ENCODE peak calls at places on chromosomes 11 and 22, in five cellular contexts. L, J, V, Z and O are unnamed samples.

GRCh38 chr11:14357843-14358728 is 897 bp downstream of the RRAS2 start:
- DNase-seq in J (peak), Z (peak), L (peak), V (peak), O (peak)

GRCh38 chr22:19644314-19645223 is 69.7 kb upstream of the SEPTIN5 start:
- DNase-seq in Z (no peak), J (peak), L (no peak), V (no peak), O (no peak)

GRCh38 chr11:74255741-74256369 is 55.6 kb downstream of the P4HA3 start:
- DNase-seq in V (peak), J (peak), L (peak), Z (peak), O (peak)

GRCh38 chr11:70445605-70446004 is 47.3 kb downstream of the CTTN start:
- DNase-seq in J (no peak), L (no peak), V (peak), Z (no peak), O (no peak)

GRCh38 chr11:8586805-8587204 is 7.2 kb downstream of the STK33 start:
- DNase-seq in Z (no peak), V (no peak), J (no peak), L (no peak), O (no peak)

GRCh38 chr11:970319-970871 is 44.7 kb downstream of the AP2A2 start:
- DNase-seq in V (no peak), L (no peak), J (no peak), Z (no peak), O (no peak)

GRCh38 chr11:13329670-13330401 is 52.2 kb downstream of the BMAL1 start:
- DNase-seq in J (no peak), L (no peak), Z (peak), V (peak), O (no peak)

GRCh38 chr11:12246169-12246568 is 131.2 kb upstream of the PARVA start:
- DNase-seq in L (no peak), Z (no peak), J (no peak), V (no peak), O (no peak)

GRCh38 chr22:35258144-35258988 is 1.1 kb downstream of the HMGXB4 start:
- DNase-seq in V (peak), Z (no peak), J (peak), L (no peak), O (peak)

GRCh38 chr11:113147249-113147648 is 167.1 kb upstream of the TTC12 start:
- DNase-seq in V (no peak), J (peak), L (no peak), Z (no peak), O (no peak)

GRCh38 chr11:47667135-47667534 is 24.8 kb upstream of the MTCH2 start:
- DNase-seq in J (no peak), L (no peak), V (no peak), Z (no peak), O (no peak)

GRCh38 chr11:109731451-109731850 is 309.5 kb downstream of the C11orf87 start:
- DNase-seq in J (no peak), Z (no peak), L (no peak), V (peak), O (peak)

GRCh38 chr22:23071163-23072034 is 1.1 kb downstream of the GNAZ start:
- DNase-seq in V (no peak), Z (no peak), J (no peak), L (peak), O (no peak)

GRCh38 chr11:110296226-110297081 is at the start of gene RDX:
- DNase-seq in Z (peak), V (peak), J (peak), L (peak), O (peak)

GRCh38 chr11:2825261-2825885 is 60.2 kb downstream of the CDKN1C start:
- DNase-seq in L (peak), J (no peak), Z (peak), V (peak), O (peak)

GRCh38 chr22:29079218-29079901 is 6.5 kb downstream of the KREMEN1 start:
- DNase-seq in V (peak), L (no peak), J (no peak), Z (no peak), O (peak)

GRCh38 chr11:70307176-70307575 is 36.7 kb downstream of the PPFIA1 start:
- DNase-seq in L (no peak), Z (no peak), J (no peak), V (peak), O (no peak)

GRCh38 chr11:60971520-60971919 is at the start of gene CD6:
- DNase-seq in L (no peak), J (no peak), Z (no peak), V (no peak), O (no peak)

GRCh38 chr11:120883404-120884135 is 140.3 kb upstream of the TBCEL start:
- DNase-seq in J (peak), V (peak), L (peak), Z (peak), O (peak)

GRCh38 chr11:93986716-93987115 is 34.4 kb upstream of the HEPHL1 start:
- DNase-seq in Z (no peak), L (no peak), J (no peak), V (peak), O (peak)

GRCh38 chr11:126522606-126523005 is 167.1 kb downstream of the ST3GAL4 start:
- DNase-seq in Z (no peak), J (no peak), V (no peak), L (no peak), O (no peak)

GRCh38 chr11:36345084-36345511 is 49.0 kb downstream of the PRR5L start:
- DNase-seq in L (no peak), V (no peak), J (no peak), Z (no peak), O (no peak)

GRCh38 chr11:69157156-69157821 is 1.6 kb downstream of the SMIM38 start:
- DNase-seq in Z (peak), J (no peak), V (peak), L (peak), O (no peak)

GRCh38 chr11:106410902-106411301 is 333.4 kb downstream of the AASDHPPT start:
- DNase-seq in V (no peak), L (no peak), Z (no peak), J (no peak), O (no peak)

GRCh38 chr11:95121687-95122086 is 32.0 kb downstream of the ENDOD1 start:
- DNase-seq in J (no peak), Z (no peak), L (no peak), V (no peak), O (no peak)

GRCh38 chr11:82988936-82989627 is 82.6 kb downstream of the RAB30 start:
- DNase-seq in V (no peak), J (no peak), L (no peak), Z (no peak), O (no peak)

GRCh38 chr11:3122775-3123201 is 42.3 kb downstream of the OSBPL5 start:
- DNase-seq in V (no peak), L (no peak), Z (no peak), J (no peak), O (no peak)

GRCh38 chr11:3136542-3137455 is 28.3 kb downstream of the OSBPL5 start:
- DNase-seq in L (peak), Z (no peak), J (peak), V (no peak), O (no peak)

GRCh38 chr11:1784761-1785650 is 21.3 kb upstream of the CTSD start:
- DNase-seq in V (no peak), L (no peak), J (no peak), Z (no peak), O (no peak)

GRCh38 chr11:97937501-97937900 is 1083.2 kb upstream of the CNTN5 start:
- DNase-seq in J (no peak), Z (no peak), L (no peak), V (peak), O (no peak)

GRCh38 chr22:40176921-40177737 is 596 bp upstream of the TNRC6B start:
- DNase-seq in L (peak), J (peak), V (peak), Z (no peak), O (no peak)

GRCh38 chr11:35165416-35166368 is 26.7 kb downstream of the CD44 start:
- DNase-seq in Z (peak), L (no peak), V (peak), J (no peak), O (peak)

GRCh38 chr11:72316984-72317383 is 73.0 kb upstream of the PHOX2A start:
- DNase-seq in J (no peak), V (no peak), Z (no peak), L (no peak), O (no peak)

GRCh38 chr11:77407613-77408012 is 66.3 kb downstream of the PAK1 start:
- DNase-seq in J (no peak), Z (peak), L (peak), V (peak), O (peak)

GRCh38 chr22:46971776-46972150 is 209.3 kb downstream of the TBC1D22A start:
- DNase-seq in V (no peak), Z (no peak), J (no peak), L (no peak), O (no peak)

GRCh38 chr11:114106986-114107385 is 47.5 kb downstream of the ZBTB16 start:
- DNase-seq in J (no peak), V (no peak), L (no peak), Z (no peak), O (no peak)

GRCh38 chr11:69705901-69706787 is 2.3 kb upstream of the FGF19 start:
- DNase-seq in L (no peak), V (no peak), J (peak), Z (no peak), O (no peak)

GRCh38 chr11:67503119-67504022 is 1.8 kb downstream of the PITPNM1 start:
- DNase-seq in V (no peak), J (no peak), Z (no peak), L (no peak), O (no peak)
- H3K4me3 ChIP-seq in V (peak), J (peak), Z (peak), L (peak), O (peak)

GRCh38 chr22:45462034-45462655 is 40.5 kb upstream of the FBLN1 start:
- DNase-seq in L (no peak), J (peak), V (no peak), Z (no peak), O (no peak)
- TF ChIP-seq CTCF in L (no peak), J (peak), V (no peak), Z (no peak), O (no peak)

DNA sequence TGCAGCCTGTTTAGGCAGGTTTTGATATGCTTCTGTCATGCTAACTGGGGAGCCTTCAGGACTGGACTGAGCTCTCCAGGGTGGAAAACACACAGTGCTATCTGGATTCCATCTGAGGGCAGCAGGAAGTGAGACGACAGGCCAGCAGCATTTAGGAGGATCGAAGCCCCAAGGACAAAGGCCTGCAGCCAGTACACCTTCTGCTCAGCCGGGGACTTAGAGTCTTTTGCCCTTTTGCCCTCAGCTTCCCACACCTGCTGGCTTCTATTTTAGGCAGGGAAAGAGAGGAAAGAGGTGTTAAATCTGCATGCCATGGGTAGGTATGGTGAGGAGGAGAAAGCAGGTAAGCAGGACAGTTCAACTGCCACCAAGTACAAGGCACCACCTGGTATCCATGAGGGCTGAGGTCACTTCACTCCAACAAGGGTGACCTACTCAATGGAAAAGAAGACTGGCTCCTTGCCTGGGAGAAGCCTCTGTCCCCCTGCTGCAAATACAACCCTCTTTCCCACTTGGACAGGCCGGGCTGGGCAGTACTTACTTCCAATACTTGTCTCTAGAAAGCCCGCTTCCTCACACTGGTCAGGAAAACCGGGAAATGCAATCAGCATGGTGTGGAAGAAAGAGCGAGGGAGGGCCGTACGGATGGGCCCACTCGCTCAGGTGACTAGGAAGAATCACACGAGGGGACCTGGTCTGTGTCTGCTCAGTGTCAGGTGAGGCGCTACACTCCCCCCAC is 12.3 kb downstream of the LARGE2 start:
- DNase-seq in Z (no peak), V (no peak), L (no peak), J (no peak), O (no peak)
- H3K4me3 ChIP-seq in Z (no peak), V (no peak), L (no peak), J (no peak), O (no peak)

GRCh38 chr22:31730344-31730711 is 19.6 kb downstream of the PRR14L start:
- DNase-seq in V (no peak), J (no peak), L (no peak), Z (no peak), O (no peak)
- TF ChIP-seq CTCF in V (no peak), J (peak), L (no peak), Z (no peak), O (peak)

GRCh38 chr22:24157783-24158170 is 23.5 kb upstream of the SUSD2 start:
- DNase-seq in L (no peak), J (no peak), V (peak), Z (no peak), O (no peak)
- H3K4me3 ChIP-seq in L (no peak), J (no peak), V (no peak), Z (no peak), O (no peak)

DNA sequence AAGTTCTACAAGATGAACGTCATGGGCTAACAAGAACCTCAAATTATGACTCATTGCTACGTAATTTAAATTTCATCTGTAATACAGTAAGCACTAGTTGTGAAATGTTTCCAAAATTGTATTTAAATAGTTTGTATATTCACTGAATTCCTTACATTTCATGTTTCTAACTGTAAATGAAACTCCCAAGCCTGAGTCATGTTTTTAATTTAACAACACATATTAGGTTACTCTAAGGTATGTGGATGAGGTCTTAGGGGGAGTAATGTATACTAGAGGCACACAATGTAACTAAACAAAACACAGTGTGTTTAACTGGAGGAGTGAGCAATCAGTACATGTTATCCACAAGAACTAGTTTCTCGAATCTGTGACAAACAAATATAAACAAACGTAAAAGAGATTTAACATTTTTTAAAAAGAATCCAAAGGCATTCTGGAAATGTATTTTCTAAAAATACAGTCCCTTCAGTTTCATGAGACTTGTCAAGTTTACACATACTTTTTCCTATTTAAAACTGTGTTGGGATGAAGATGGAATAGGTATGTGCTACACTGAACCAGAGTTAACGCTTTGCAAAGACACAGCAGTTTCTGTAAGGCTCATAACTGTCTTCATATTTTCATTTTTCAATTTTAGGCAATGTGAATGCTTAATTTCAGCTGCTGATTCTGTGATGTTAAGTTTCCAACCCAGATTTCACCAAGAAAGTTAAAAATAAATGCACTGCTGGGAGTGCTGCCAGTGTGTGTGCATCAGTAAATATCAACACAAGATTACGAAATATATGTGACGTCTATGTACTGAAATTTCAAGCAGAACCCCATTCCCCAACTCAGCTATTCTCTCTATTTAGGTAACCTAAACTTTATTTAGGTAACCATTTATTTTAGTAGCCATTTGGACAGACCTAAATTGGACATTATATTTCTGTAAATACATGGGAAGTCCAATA is 52.6 kb downstream of the PITPNB start:
- DNase-seq in L (peak), V (peak), Z (peak), J (no peak), O (peak)
- TF ChIP-seq CTCF in L (no peak), V (no peak), Z (no peak), J (no peak), O (no peak)